ENCODE peak calls at places on chromosome 9, in ten cellular contexts. N, U, V, G, E, M, W, S, D and Z are unnamed samples.

GRCh38 chr9:98944130-98945074 is 695 bp downstream of the COL15A1 start:
- DNase-seq in N (peak), U (peak), V (peak), G (no peak), E (no peak), M (no peak), W (no peak), S (peak), D (no peak), Z (no peak)

GRCh38 chr9:86259557-86259956 is at the start of gene C9orf153:
- DNase-seq in N (no peak), U (no peak), V (no peak), G (no peak), E (no peak), M (no peak), W (no peak), S (no peak), D (no peak), Z (no peak)

GRCh38 chr9:34659592-34660253 is 2.7 kb downstream of the CCL27 start:
- DNase-seq in N (no peak), U (no peak), V (peak), G (no peak), E (no peak), M (peak), W (no peak), S (no peak), D (no peak), Z (peak)

GRCh38 chr9:4038182-4038723 is 261.6 kb downstream of the GLIS3 start:
- DNase-seq in N (no peak), U (no peak), V (peak), G (no peak), E (no peak), M (no peak), W (no peak), S (no peak), D (no peak), Z (no peak)

GRCh38 chr9:20022410-20022809 is 233.6 kb upstream of the SLC24A2 start:
- DNase-seq in N (no peak), U (no peak), V (peak), G (no peak), E (no peak), M (no peak), W (no peak), S (no peak), D (no peak), Z (no peak)

GRCh38 chr9:134283111-134283515 is 43.1 kb upstream of the RXRA start:
- DNase-seq in N (peak), U (peak), V (peak), G (no peak), E (no peak), M (peak), W (no peak), S (no peak), D (no peak), Z (peak)

GRCh38 chr9:4508907-4509589 is 18.8 kb downstream of the SLC1A1 start:
- DNase-seq in N (no peak), U (no peak), V (peak), G (no peak), E (no peak), M (no peak), W (no peak), S (no peak), D (no peak), Z (no peak)

GRCh38 chr9:69535911-69536310 is 136.3 kb downstream of the APBA1 start:
- DNase-seq in N (no peak), U (no peak), V (peak), G (no peak), E (no peak), M (no peak), W (no peak), S (no peak), D (no peak), Z (no peak)

GRCh38 chr9:130088056-130088455 is 34.4 kb downstream of the GPR107 start:
- DNase-seq in N (no peak), U (no peak), V (no peak), G (no peak), E (no peak), M (no peak), W (no peak), S (no peak), D (no peak), Z (no peak)

GRCh38 chr9:72588336-72588735 is 66.9 kb downstream of the TMC1 start:
- DNase-seq in N (no peak), U (no peak), V (no peak), G (no peak), E (no peak), M (no peak), W (no peak), S (no peak), D (no peak), Z (no peak)

GRCh38 chr9:18767141-18767540 is 265.9 kb downstream of the SAXO1 start:
- DNase-seq in N (no peak), U (no peak), V (no peak), G (no peak), E (no peak), M (no peak), W (no peak), S (no peak), D (no peak), Z (no peak)

GRCh38 chr9:89015330-89015729 is 24.1 kb downstream of the S1PR3 start:
- DNase-seq in N (no peak), U (no peak), V (no peak), G (no peak), E (no peak), M (no peak), W (no peak), S (no peak), D (no peak), Z (no peak)

GRCh38 chr9:16575878-16576245 is 294.6 kb downstream of the BNC2 start:
- DNase-seq in N (no peak), U (no peak), V (no peak), G (no peak), E (no peak), M (no peak), W (no peak), S (no peak), D (no peak), Z (no peak)

GRCh38 chr9:108411632-108412031 is 444.2 kb downstream of the ACTL7B start:
- DNase-seq in N (no peak), U (no peak), V (no peak), G (no peak), E (no peak), M (no peak), W (no peak), S (no peak), D (no peak), Z (no peak)

GRCh38 chr9:96342553-96343245 is 40.7 kb upstream of the HSD17B3 start:
- DNase-seq in N (no peak), U (no peak), V (no peak), G (no peak), E (no peak), M (peak), W (no peak), S (no peak), D (no peak), Z (no peak)

GRCh38 chr9:72476100-72476499 is 45.3 kb upstream of the TMC1 start:
- DNase-seq in N (no peak), U (no peak), V (no peak), G (no peak), E (no peak), M (peak), W (no peak), S (no peak), D (no peak), Z (no peak)

GRCh38 chr9:84266087-84266561 is 74.4 kb downstream of the SLC28A3 start:
- DNase-seq in N (no peak), U (no peak), V (peak), G (no peak), E (no peak), M (peak), W (no peak), S (peak), D (no peak), Z (no peak)

GRCh38 chr9:125180876-125181275 is 8.7 kb downstream of the PPP6C start:
- DNase-seq in N (no peak), U (no peak), V (no peak), G (no peak), E (no peak), M (no peak), W (no peak), S (no peak), D (no peak), Z (no peak)

GRCh38 chr9:20805766-20806165 is 121.7 kb downstream of the FOCAD start:
- DNase-seq in N (no peak), U (no peak), V (no peak), G (no peak), E (no peak), M (no peak), W (no peak), S (no peak), D (no peak), Z (no peak)

GRCh38 chr9:34124923-34125322 is 1.6 kb downstream of the DCAF12 start:
- DNase-seq in N (no peak), U (no peak), V (peak), G (no peak), E (no peak), M (peak), W (no peak), S (no peak), D (no peak), Z (no peak)

GRCh38 chr9:68933434-68934318 is 80.2 kb downstream of the PRKACG start:
- DNase-seq in N (no peak), U (no peak), V (no peak), G (no peak), E (no peak), M (no peak), W (peak), S (no peak), D (no peak), Z (no peak)

GRCh38 chr9:129451089-129451656 is 169.7 kb downstream of the C9orf50 start:
- DNase-seq in N (peak), U (peak), V (no peak), G (no peak), E (no peak), M (no peak), W (no peak), S (no peak), D (no peak), Z (no peak)

GRCh38 chr9:72577212-72577753 is 55.9 kb downstream of the TMC1 start:
- DNase-seq in N (no peak), U (no peak), V (peak), G (no peak), E (no peak), M (no peak), W (no peak), S (no peak), D (no peak), Z (peak)

GRCh38 chr9:99828417-99829176 is 6.9 kb downstream of the NR4A3 start:
- DNase-seq in N (peak), U (no peak), V (no peak), G (no peak), E (no peak), M (no peak), W (no peak), S (peak), D (no peak), Z (peak)

GRCh38 chr9:131524578-131525315 is 6.3 kb downstream of the UCK1 start:
- DNase-seq in N (no peak), U (no peak), V (no peak), G (no peak), E (no peak), M (no peak), W (no peak), S (no peak), D (no peak), Z (no peak)

GRCh38 chr9:71820516-71820915 is 52.2 kb upstream of the CEMIP2 start:
- DNase-seq in N (no peak), U (no peak), V (no peak), G (no peak), E (no peak), M (no peak), W (no peak), S (no peak), D (no peak), Z (no peak)

GRCh38 chr9:127977877-127978647 is 2.7 kb downstream of the EEIG1 start:
- DNase-seq in N (peak), U (peak), V (no peak), G (no peak), E (no peak), M (peak), W (no peak), S (no peak), D (no peak), Z (no peak)
- TF ChIP-seq CTCF in N (peak), U (no peak), V (no peak), G (peak), E (no peak), M (no peak), W (no peak), S (no peak), D (no peak), Z (no peak)

GRCh38 chr9:112700080-112700479 is 17.8 kb downstream of the INIP start:
- DNase-seq in N (no peak), U (no peak), V (no peak), G (no peak), E (no peak), M (no peak), W (no peak), S (no peak), D (no peak), Z (no peak)

GRCh38 chr9:112703304-112703703 is 14.6 kb downstream of the INIP start:
- DNase-seq in N (no peak), U (no peak), V (no peak), G (no peak), E (no peak), M (no peak), W (no peak), S (no peak), D (no peak), Z (no peak)

GRCh38 chr9:112711050-112711689 is 6.7 kb downstream of the INIP start:
- DNase-seq in N (no peak), U (peak), V (no peak), G (no peak), E (no peak), M (no peak), W (no peak), S (no peak), D (no peak), Z (no peak)

DNA sequence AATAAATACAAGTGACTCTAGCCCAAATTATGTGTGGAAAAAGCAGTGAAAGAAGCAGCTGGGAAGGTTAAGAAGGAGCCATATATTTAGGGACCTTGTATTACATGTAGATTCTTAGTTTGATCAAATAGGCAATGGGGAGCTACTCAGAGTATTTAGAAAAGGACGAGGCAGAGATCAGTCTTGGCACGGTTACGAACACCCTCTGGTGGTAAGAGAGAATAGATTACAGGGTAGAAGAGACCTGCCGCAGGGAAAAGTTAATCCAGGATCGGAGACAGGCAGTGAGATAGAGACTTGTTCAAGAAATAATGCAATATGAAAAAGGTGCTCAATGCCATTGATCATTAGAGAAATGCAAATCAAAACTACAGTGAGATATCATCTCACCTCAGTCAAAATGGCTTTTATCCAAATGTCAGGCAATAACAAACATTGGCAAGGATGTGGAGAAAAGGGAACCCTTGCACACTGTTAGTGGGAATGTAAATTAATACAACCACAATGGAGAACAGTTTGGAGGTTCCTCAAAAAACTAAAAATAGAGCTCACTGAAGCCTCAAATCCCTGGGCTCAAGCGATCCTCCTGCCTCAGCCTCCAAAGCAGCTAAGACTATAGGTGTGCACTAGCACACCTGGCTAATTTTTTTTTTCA is 12.0 kb downstream of the INIP start:
- DNase-seq in N (no peak), U (peak), V (peak), G (peak), E (no peak), M (no peak), W (no peak), S (peak), D (no peak), Z (peak)
- TF ChIP-seq CTCF in N (peak), U (peak), V (peak), G (peak), E (no peak), M (peak), W (no peak), S (peak), D (no peak), Z (peak)

DNA sequence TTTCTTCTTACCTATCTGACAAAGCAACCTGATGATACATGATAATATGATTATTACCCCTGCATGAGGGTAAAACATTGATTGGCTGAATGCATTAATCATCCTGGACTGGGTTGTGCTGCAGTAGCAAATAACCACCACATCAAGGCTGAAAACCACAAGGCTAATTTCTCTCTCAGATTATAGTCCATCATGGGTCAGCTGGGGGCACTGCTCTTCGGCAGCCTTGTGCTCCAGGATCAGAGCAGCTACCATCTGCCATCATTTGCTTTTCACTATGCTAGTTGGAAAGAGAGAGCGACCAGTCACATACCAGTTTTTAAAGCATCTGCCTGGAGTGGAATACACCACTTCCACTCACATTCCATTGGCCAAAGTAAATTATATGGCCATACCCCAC is 383.5 kb downstream of the RASEF start:
- DNase-seq in N (no peak), U (no peak), V (no peak), G (no peak), E (no peak), M (no peak), W (no peak), S (no peak), D (no peak), Z (no peak)
- TF ChIP-seq CTCF in N (no peak), U (no peak), V (no peak), G (no peak), E (no peak), M (no peak), W (no peak), S (no peak), D (no peak), Z (no peak)

DNA sequence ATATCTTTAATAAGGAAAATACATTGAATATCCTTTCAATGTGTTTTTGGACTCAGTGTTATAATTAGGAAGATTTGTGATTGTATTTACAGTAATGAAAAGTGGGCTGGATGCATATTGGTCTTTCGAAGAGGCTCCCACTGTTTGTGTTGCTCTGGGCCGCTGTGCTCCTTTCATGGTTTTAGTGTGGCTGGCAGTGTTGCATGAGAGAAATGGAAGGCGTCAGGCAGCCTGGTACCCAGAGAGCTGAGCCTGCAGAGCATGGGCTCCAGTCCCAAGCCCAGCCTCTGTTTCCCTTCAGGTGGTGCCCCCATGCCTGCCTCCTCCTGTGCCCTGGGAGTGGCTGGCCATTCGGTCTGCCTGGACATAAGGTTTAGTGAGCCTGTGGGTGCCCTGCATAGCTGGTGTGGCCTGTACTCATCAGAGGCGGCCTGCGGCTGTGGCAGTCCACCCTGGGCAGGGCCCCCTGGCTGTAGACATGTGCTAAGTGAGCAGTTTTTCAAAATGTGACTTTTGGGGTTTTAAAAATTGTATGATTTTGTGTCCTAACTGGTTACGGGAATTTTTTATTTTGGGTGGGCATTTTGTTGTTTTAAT is 27.4 kb upstream of the FAM120AOS start:
- DNase-seq in N (no peak), U (no peak), V (no peak), G (no peak), E (no peak), M (no peak), W (no peak), S (no peak), D (no peak), Z (no peak)
- TF ChIP-seq CTCF in N (peak), U (no peak), V (no peak), G (peak), E (no peak), M (no peak), W (no peak), S (no peak), D (no peak), Z (no peak)

GRCh38 chr9:111001471-111001870 is 36.8 kb downstream of the LPAR1 start:
- DNase-seq in N (no peak), U (no peak), V (no peak), G (no peak), E (no peak), M (no peak), W (no peak), S (no peak), D (no peak), Z (no peak)
- TF ChIP-seq CTCF in N (no peak), U (no peak), V (no peak), G (no peak), E (no peak), M (no peak), W (no peak), S (no peak), D (no peak), Z (no peak)

GRCh38 chr9:7238244-7238637 is 480.5 kb downstream of the KDM4C start:
- DNase-seq in N (no peak), U (no peak), V (no peak), G (no peak), E (no peak), M (no peak), W (no peak), S (no peak), D (no peak), Z (no peak)

GRCh38 chr9:7237473-7238243 is 479.9 kb downstream of the KDM4C start:
- DNase-seq in N (no peak), U (no peak), V (no peak), G (no peak), E (no peak), M (no peak), W (no peak), S (no peak), D (no peak), Z (no peak)

GRCh38 chr9:7233516-7233915 is 475.7 kb downstream of the KDM4C start:
- DNase-seq in N (no peak), U (no peak), V (no peak), G (no peak), E (no peak), M (no peak), W (no peak), S (no peak), D (no peak), Z (no peak)

GRCh38 chr9:7236186-7236585 is 478.4 kb downstream of the KDM4C start:
- DNase-seq in N (no peak), U (no peak), V (no peak), G (no peak), E (no peak), M (no peak), W (no peak), S (no peak), D (no peak), Z (no peak)

GRCh38 chr9:7234144-7234543 is 476.4 kb downstream of the KDM4C start:
- DNase-seq in N (no peak), U (peak), V (peak), G (peak), E (no peak), M (no peak), W (no peak), S (peak), D (no peak), Z (no peak)
- TF ChIP-seq CTCF in N (peak), U (peak), V (peak), G (peak), E (no peak), M (no peak), W (peak), S (peak), D (no peak), Z (peak)

GRCh38 chr9:137201205-137201868 is 796 bp upstream of the TPRN start:
- DNase-seq in N (no peak), U (no peak), V (no peak), G (no peak), E (no peak), M (no peak), W (no peak), S (no peak), D (no peak), Z (no peak)
- TF ChIP-seq CTCF in N (no peak), U (no peak), V (no peak), G (no peak), E (no peak), M (no peak), W (no peak), S (no peak), D (no peak), Z (no peak)

GRCh38 chr9:37094751-37095150 is 25.6 kb upstream of the ZCCHC7 start:
- DNase-seq in N (no peak), U (no peak), V (no peak), G (no peak), E (no peak), M (no peak), W (no peak), S (no peak), D (no peak), Z (no peak)
- TF ChIP-seq CTCF in N (no peak), U (no peak), V (no peak), G (no peak), E (no peak), M (no peak), W (no peak), S (no peak), D (no peak), Z (no peak)

GRCh38 chr9:132651259-132651658 is 18.5 kb downstream of the DDX31 start:
- DNase-seq in N (no peak), U (no peak), V (peak), G (peak), E (no peak), M (peak), W (no peak), S (peak), D (no peak), Z (no peak)
- TF ChIP-seq CTCF in N (peak), U (peak), V (peak), G (peak), E (no peak), M (peak), W (peak), S (peak), D (no peak), Z (peak)